ENCODE peak calls at places on chromosomes 3 and 15, in six cellular contexts. One of them, this sample, is unnamed.

GRCh38 chr3:130340766-130341165 is 4.7 kb upstream of the COL6A5 start:
- DNase-seq in mammary epithelial cell: no peak
- DNase-seq in neuronal stem cell: no peak
- DNase-seq in fibroblast of lung: no peak
- DNase-seq in neural progenitor cell: no peak
- DNase-seq in kidney: no peak
- DNase-seq in this sample: no peak

GRCh38 chr15:31402511-31403056 is 75.9 kb downstream of the KLF13 start:
- DNase-seq in fibroblast of lung: no peak
- DNase-seq in neuronal stem cell: no peak
- DNase-seq in neural progenitor cell: no peak
- DNase-seq in mammary epithelial cell: no peak
- DNase-seq in kidney: peak; percentile 89
- DNase-seq in this sample: no peak

GRCh38 chr15:77168211-77168610 is 97.3 kb upstream of the TSPAN3 start:
- DNase-seq in kidney: no peak
- DNase-seq in neuronal stem cell: no peak
- DNase-seq in neural progenitor cell: no peak
- DNase-seq in mammary epithelial cell: no peak
- DNase-seq in fibroblast of lung: peak; percentile 60
- DNase-seq in this sample: no peak

GRCh38 chr3:7752005-7752404 is 749.6 kb upstream of the LMCD1 start:
- DNase-seq in kidney: no peak
- DNase-seq in fibroblast of lung: no peak
- DNase-seq in neural progenitor cell: no peak
- DNase-seq in mammary epithelial cell: no peak
- DNase-seq in neuronal stem cell: no peak
- DNase-seq in this sample: no peak

GRCh38 chr3:105676621-105677300 is 192.1 kb downstream of the CBLB start:
- DNase-seq in neural progenitor cell: no peak
- DNase-seq in neuronal stem cell: no peak
- DNase-seq in mammary epithelial cell: no peak
- DNase-seq in fibroblast of lung: no peak
- DNase-seq in kidney: no peak
- DNase-seq in this sample: no peak

GRCh38 chr3:155790272-155790918 is 15.7 kb downstream of the C3orf33 start:
- DNase-seq in neuronal stem cell: no peak
- DNase-seq in mammary epithelial cell: no peak
- DNase-seq in fibroblast of lung: no peak
- DNase-seq in kidney: no peak
- DNase-seq in neural progenitor cell: no peak
- DNase-seq in this sample: no peak

GRCh38 chr3:72738752-72739520 is 109.3 kb downstream of the SHQ1 start:
- DNase-seq in neural progenitor cell: peak; percentile 91
- DNase-seq in mammary epithelial cell: no peak
- DNase-seq in neuronal stem cell: peak; percentile 71
- DNase-seq in kidney: peak; percentile 86
- DNase-seq in fibroblast of lung: peak; percentile 24
- DNase-seq in this sample: no peak

GRCh38 chr15:41429003-41429890 is 12.4 kb downstream of the RTF1 start:
- DNase-seq in kidney: no peak
- DNase-seq in neuronal stem cell: no peak
- DNase-seq in fibroblast of lung: peak; percentile 9
- DNase-seq in neural progenitor cell: no peak
- DNase-seq in mammary epithelial cell: no peak
- DNase-seq in this sample: no peak

GRCh38 chr3:109224333-109224732 is 87.8 kb downstream of the C3orf85 start:
- DNase-seq in neural progenitor cell: peak; percentile 4
- DNase-seq in neuronal stem cell: no peak
- DNase-seq in mammary epithelial cell: no peak
- DNase-seq in kidney: no peak
- DNase-seq in fibroblast of lung: no peak
- DNase-seq in this sample: no peak

GRCh38 chr3:64684715-64685261 is 3.0 kb downstream of the ADAMTS9 start:
- DNase-seq in neuronal stem cell: peak; percentile 53
- DNase-seq in neural progenitor cell: peak; percentile 66
- DNase-seq in mammary epithelial cell: peak; percentile 42
- DNase-seq in kidney: peak; percentile 87
- DNase-seq in fibroblast of lung: peak; percentile 21
- DNase-seq in this sample: no peak

GRCh38 chr15:39127151-39127815 is 453.6 kb upstream of the THBS1 start:
- DNase-seq in fibroblast of lung: peak; percentile 79
- DNase-seq in neural progenitor cell: no peak
- DNase-seq in mammary epithelial cell: no peak
- DNase-seq in neuronal stem cell: no peak
- DNase-seq in kidney: no peak
- DNase-seq in this sample: no peak

GRCh38 chr15:58475573-58476524 is 44.1 kb downstream of the LIPC start:
- DNase-seq in mammary epithelial cell: peak; percentile 61
- DNase-seq in fibroblast of lung: peak; percentile 88
- DNase-seq in kidney: no peak
- DNase-seq in neural progenitor cell: peak; percentile 86
- DNase-seq in neuronal stem cell: peak; percentile 51
- DNase-seq in this sample: no peak

GRCh38 chr3:155712008-155712407 is 32.9 kb downstream of the PLCH1 start:
- DNase-seq in fibroblast of lung: no peak
- DNase-seq in neuronal stem cell: no peak
- DNase-seq in mammary epithelial cell: peak; percentile 46
- DNase-seq in kidney: no peak
- DNase-seq in neural progenitor cell: no peak
- DNase-seq in this sample: no peak

GRCh38 chr3:166457382-166457781 is 620.2 kb upstream of the BCHE start:
- DNase-seq in neuronal stem cell: no peak
- DNase-seq in neural progenitor cell: no peak
- DNase-seq in fibroblast of lung: no peak
- DNase-seq in kidney: no peak
- DNase-seq in mammary epithelial cell: no peak
- DNase-seq in this sample: no peak

GRCh38 chr3:126315916-126316514 is 41.2 kb downstream of the KLF15 start:
- DNase-seq in neuronal stem cell: no peak
- DNase-seq in kidney: peak; percentile 67
- DNase-seq in mammary epithelial cell: no peak
- DNase-seq in neural progenitor cell: no peak
- DNase-seq in fibroblast of lung: no peak
- DNase-seq in this sample: no peak

GRCh38 chr15:39255760-39256159 is 325.1 kb upstream of the THBS1 start:
- DNase-seq in fibroblast of lung: no peak
- DNase-seq in mammary epithelial cell: no peak
- DNase-seq in neural progenitor cell: no peak
- DNase-seq in kidney: no peak
- DNase-seq in neuronal stem cell: no peak
- DNase-seq in this sample: no peak

GRCh38 chr3:111943533-111943932 is 35.3 kb upstream of the ABHD10 start:
- DNase-seq in fibroblast of lung: no peak
- DNase-seq in neural progenitor cell: no peak
- DNase-seq in kidney: no peak
- DNase-seq in neuronal stem cell: no peak
- DNase-seq in mammary epithelial cell: no peak
- DNase-seq in this sample: no peak

GRCh38 chr3:42829083-42829627 is 19.9 kb downstream of the ACKR2 start:
- DNase-seq in kidney: no peak
- DNase-seq in neural progenitor cell: no peak
- DNase-seq in fibroblast of lung: no peak
- DNase-seq in mammary epithelial cell: peak; percentile 76
- DNase-seq in neuronal stem cell: no peak
- DNase-seq in this sample: no peak

GRCh38 chr15:74950078-74951000 is 6.2 kb downstream of the RPP25 start:
- DNase-seq in kidney: peak; percentile 38
- DNase-seq in fibroblast of lung: peak; percentile 49
- DNase-seq in neural progenitor cell: peak; percentile 81
- DNase-seq in neuronal stem cell: peak; percentile 84
- DNase-seq in mammary epithelial cell: peak; percentile 59
- DNase-seq in this sample: peak; percentile 84

GRCh38 chr15:85482896-85483295 is 102.5 kb downstream of the AKAP13 start:
- DNase-seq in mammary epithelial cell: peak; percentile 72
- DNase-seq in fibroblast of lung: peak; percentile 94
- DNase-seq in neuronal stem cell: no peak
- DNase-seq in neural progenitor cell: peak; percentile 33
- DNase-seq in kidney: no peak
- DNase-seq in this sample: no peak

GRCh38 chr3:169478566-169479313 is 184.8 kb downstream of the MECOM start:
- DNase-seq in neural progenitor cell: no peak
- DNase-seq in neuronal stem cell: no peak
- DNase-seq in fibroblast of lung: peak; percentile 80
- DNase-seq in kidney: no peak
- DNase-seq in mammary epithelial cell: peak; percentile 62
- DNase-seq in this sample: no peak

GRCh38 chr3:194689493-194689901 is 3.8 kb downstream of the FAM43A start:
- DNase-seq in fibroblast of lung: peak; percentile 46
- DNase-seq in neural progenitor cell: no peak
- DNase-seq in neuronal stem cell: no peak
- DNase-seq in kidney: no peak
- DNase-seq in mammary epithelial cell: no peak
- DNase-seq in this sample: no peak
- H3K9ac ChIP-seq in fibroblast of lung: no peak overlapping the region
- H3K9ac ChIP-seq in neural progenitor cell: no peak overlapping the region
- H3K9ac ChIP-seq in neuronal stem cell: no peak overlapping the region
- H3K9ac ChIP-seq in kidney: no peak overlapping the region
- H3K9ac ChIP-seq in mammary epithelial cell: no peak overlapping the region
- H3K9ac ChIP-seq in this sample: no peak overlapping the region

DNA sequence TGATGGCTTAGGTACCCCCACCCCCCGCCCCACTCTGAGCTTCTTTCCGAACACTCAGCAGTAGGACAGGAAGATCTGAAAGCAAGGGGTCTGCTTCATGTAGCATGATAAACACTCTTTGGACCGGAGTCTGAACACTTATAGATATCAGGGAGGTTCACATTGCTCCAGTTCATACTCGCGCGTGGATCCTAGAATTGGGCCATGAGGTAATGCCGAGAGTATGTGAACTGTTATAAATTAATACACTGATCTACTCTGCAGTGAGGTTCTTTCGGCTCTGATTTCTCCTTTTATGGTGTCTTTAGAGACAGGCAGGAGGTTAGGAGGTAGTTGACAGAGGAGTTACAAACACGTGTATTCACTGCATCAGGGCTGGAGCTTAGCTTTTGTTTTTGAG is 223.0 kb downstream of the THSD4 start:
- DNase-seq in neuronal stem cell: no peak
- DNase-seq in kidney: no peak
- DNase-seq in mammary epithelial cell: no peak
- DNase-seq in neural progenitor cell: no peak
- DNase-seq in fibroblast of lung: peak; percentile 34
- DNase-seq in this sample: no peak
- H3K9ac ChIP-seq in neuronal stem cell: no peak overlapping the region
- H3K9ac ChIP-seq in kidney: no peak overlapping the region
- H3K9ac ChIP-seq in mammary epithelial cell: no peak overlapping the region
- H3K9ac ChIP-seq in neural progenitor cell: no peak overlapping the region
- H3K9ac ChIP-seq in fibroblast of lung: no peak overlapping the region
- H3K9ac ChIP-seq in this sample: no peak overlapping the region

DNA sequence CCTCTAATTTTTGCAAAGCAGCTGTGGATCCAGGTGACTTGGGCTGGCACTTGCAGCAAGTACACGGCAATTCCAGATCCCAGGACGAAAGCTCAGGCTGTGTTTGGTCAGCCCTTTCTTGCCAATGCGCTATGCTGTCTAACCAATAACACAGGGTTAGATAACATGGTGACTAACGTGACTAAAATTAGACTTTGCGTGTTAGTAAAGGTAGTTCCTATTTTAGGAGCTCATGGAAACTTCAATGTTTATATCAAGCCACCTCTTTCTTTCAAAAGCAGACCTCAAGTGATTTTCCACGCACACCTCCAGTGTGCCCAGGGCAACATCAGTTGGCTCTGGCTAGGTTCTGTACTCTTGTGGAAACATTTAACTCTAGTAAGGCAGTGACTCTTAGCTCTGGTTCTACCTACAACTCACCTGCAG is 32.5 kb downstream of the CDCP1 start:
- DNase-seq in kidney: no peak
- DNase-seq in neuronal stem cell: no peak
- DNase-seq in neural progenitor cell: no peak
- DNase-seq in mammary epithelial cell: no peak
- DNase-seq in fibroblast of lung: peak; percentile 83
- DNase-seq in this sample: no peak
- H3K9ac ChIP-seq in kidney: no peak overlapping the region
- H3K9ac ChIP-seq in neuronal stem cell: no peak overlapping the region
- H3K9ac ChIP-seq in neural progenitor cell: no peak overlapping the region
- H3K9ac ChIP-seq in mammary epithelial cell: no peak overlapping the region
- H3K9ac ChIP-seq in fibroblast of lung: no peak overlapping the region
- H3K9ac ChIP-seq in this sample: no peak overlapping the region

DNA sequence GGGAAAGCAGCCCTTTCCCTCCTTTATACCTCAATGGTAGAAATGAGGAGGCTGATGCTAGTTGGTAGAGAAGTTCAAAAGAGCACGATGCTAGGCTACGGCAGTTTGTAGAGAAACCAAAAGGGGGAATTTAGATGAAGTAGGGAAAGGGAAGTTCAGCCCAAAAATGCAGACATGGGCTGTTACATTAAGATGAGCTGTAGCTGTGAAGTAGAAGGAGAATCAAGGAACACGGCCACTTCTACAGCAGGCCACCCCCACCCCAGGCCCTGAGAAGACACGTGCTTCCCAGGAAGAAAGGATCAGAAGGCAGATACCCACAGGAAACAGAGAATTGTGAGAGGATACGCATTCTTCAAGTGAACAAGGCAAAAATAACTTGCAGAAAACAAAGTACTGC is 2.1 kb upstream of the PARP14 start:
- DNase-seq in fibroblast of lung: no peak
- DNase-seq in mammary epithelial cell: no peak
- DNase-seq in neural progenitor cell: no peak
- DNase-seq in neuronal stem cell: no peak
- DNase-seq in kidney: no peak
- DNase-seq in this sample: no peak
- H3K9ac ChIP-seq in fibroblast of lung: no peak overlapping the region
- H3K9ac ChIP-seq in mammary epithelial cell: no peak overlapping the region
- H3K9ac ChIP-seq in neural progenitor cell: no peak overlapping the region
- H3K9ac ChIP-seq in neuronal stem cell: no peak overlapping the region
- H3K9ac ChIP-seq in kidney: no peak overlapping the region
- H3K9ac ChIP-seq in this sample: no peak overlapping the region

GRCh38 chr3:47857151-47857550 is 54.2 kb downstream of the DHX30 start:
- DNase-seq in neural progenitor cell: no peak
- DNase-seq in neuronal stem cell: no peak
- DNase-seq in fibroblast of lung: no peak
- DNase-seq in mammary epithelial cell: no peak
- DNase-seq in kidney: peak; percentile 12
- DNase-seq in this sample: no peak
- H3K9ac ChIP-seq in neural progenitor cell: no peak overlapping the region
- H3K9ac ChIP-seq in neuronal stem cell: no peak overlapping the region
- H3K9ac ChIP-seq in fibroblast of lung: no peak overlapping the region
- H3K9ac ChIP-seq in mammary epithelial cell: no peak overlapping the region
- H3K9ac ChIP-seq in kidney: no peak overlapping the region
- H3K9ac ChIP-seq in this sample: no peak overlapping the region

This sample was measured in NT2/D1.